ENCODE peak calls at places on chromosomes 6 and 20, in four cellular contexts. O is sigmoid colon, H is H9, U is SJSA1. E is an unnamed sample. For H3K4me1, the result is how much of the 10 kb centered on the place peaks cover.

GRCh38 chr20:53623454-53624206 is 30.0 kb upstream of the ZNF217 start:
- DNase-seq in O (peak), H (peak), U (peak), E (peak)

GRCh38 chr6:105429676-105430075 is 26.8 kb upstream of the PREP start:
- DNase-seq in O (no peak), H (no peak), U (no peak), E (no peak)

GRCh38 chr6:152124432-152125074 is 317.1 kb downstream of the ESR1 start:
- DNase-seq in O (no peak), H (no peak), U (peak), E (peak)

GRCh38 chr6:5422321-5422915 is 161.1 kb downstream of the FARS2 start:
- DNase-seq in O (no peak), H (peak), U (peak), E (peak)

GRCh38 chr6:75449625-75450206 is 43.9 kb downstream of the FILIP1 start:
- DNase-seq in O (no peak), H (no peak), U (peak), E (no peak)

GRCh38 chr20:52230406-52230805 is 38.8 kb upstream of the ZFP64 start:
- DNase-seq in O (no peak), H (no peak), U (no peak), E (peak)

GRCh38 chr6:157631388-157631787 is 191.7 kb upstream of the SNX9 start:
- DNase-seq in O (peak), H (no peak), U (no peak), E (no peak)

GRCh38 chr20:46568570-46569129 is 18.2 kb upstream of the OCSTAMP start:
- DNase-seq in O (peak), H (no peak), U (peak), E (peak)

GRCh38 chr6:13194852-13195251 is 133.5 kb downstream of the TBC1D7 start:
- DNase-seq in O (no peak), H (peak), U (peak), E (peak)

GRCh38 chr20:59023616-59024015 is 4.4 kb downstream of the TUBB1 start:
- DNase-seq in O (no peak), H (no peak), U (no peak), E (no peak)

GRCh38 chr6:84220809-84221409 is 6.5 kb downstream of the CEP162 start:
- DNase-seq in O (no peak), H (no peak), U (peak), E (no peak)

GRCh38 chr6:3766219-3766618 is 14.7 kb upstream of the PXDC1 start:
- DNase-seq in O (no peak), H (no peak), U (peak), E (peak)

GRCh38 chr6:138765896-138766487 is 7.6 kb upstream of the CCDC28A start:
- DNase-seq in O (no peak), H (no peak), U (peak), E (peak)

GRCh38 chr6:105568121-105568520 is 165.2 kb upstream of the PREP start:
- DNase-seq in O (no peak), H (no peak), U (no peak), E (no peak)

GRCh38 chr20:36579996-36580545 is 6.7 kb downstream of the TGIF2 start:
- DNase-seq in O (no peak), H (no peak), U (no peak), E (no peak)

GRCh38 chr6:144744720-144745119 is 459.6 kb downstream of the UTRN start:
- DNase-seq in O (no peak), H (no peak), U (no peak), E (no peak)

GRCh38 chr6:130843575-130844320 is 16.5 kb downstream of the SMLR1 start:
- DNase-seq in O (no peak), H (no peak), U (peak), E (peak)

GRCh38 chr6:12024715-12025434 is 12.8 kb downstream of the HIVEP1 start:
- DNase-seq in O (no peak), H (no peak), U (peak), E (no peak)

GRCh38 chr20:13443690-13444089 is 195.0 kb downstream of the TASP1 start:
- DNase-seq in O (no peak), H (no peak), U (no peak), E (peak)

GRCh38 chr6:130412556-130413290 is 46.9 kb downstream of the TMEM200A start:
- DNase-seq in O (no peak), H (no peak), U (no peak), E (no peak)

GRCh38 chr6:34234667-34235604 is 1.7 kb upstream of the HMGA1 start:
- DNase-seq in O (peak), H (peak), U (no peak), E (no peak)

GRCh38 chr6:129696028-129696418 is 14.0 kb downstream of the ARHGAP18 start:
- DNase-seq in O (no peak), H (no peak), U (no peak), E (no peak)

GRCh38 chr20:39269031-39269461 is 306.9 kb downstream of the DHX35 start:
- DNase-seq in O (peak), H (peak), U (no peak), E (peak)

GRCh38 chr6:453152-453551 is 61.6 kb downstream of the IRF4 start:
- DNase-seq in O (peak), H (peak), U (no peak), E (peak)

GRCh38 chr20:20073851-20074252 is 21.5 kb downstream of the CFAP61 start:
- DNase-seq in O (no peak), H (no peak), U (no peak), E (peak)

GRCh38 chr20:62387219-62387913 is 463 bp downstream of the RPS21 start:
- DNase-seq in O (no peak), H (no peak), U (no peak), E (no peak)

GRCh38 chr6:4180653-4181255 is 45.4 kb upstream of the ECI2 start:
- DNase-seq in O (no peak), H (no peak), U (no peak), E (peak)

GRCh38 chr6:134029495-134030455 is 22.6 kb downstream of the SLC2A12 start:
- DNase-seq in O (no peak), H (no peak), U (peak), E (no peak)

GRCh38 chr20:36398515-36398914 is 92.4 kb downstream of the DLGAP4 start:
- DNase-seq in O (no peak), H (no peak), U (no peak), E (no peak)

GRCh38 chr20:15889073-15889923 is 684.0 kb downstream of the KIF16B start:
- DNase-seq in O (no peak), H (no peak), U (no peak), E (peak)

GRCh38 chr6:142833054-142833453 is 111.9 kb downstream of the HIVEP2 start:
- DNase-seq in O (no peak), H (no peak), U (peak), E (no peak)

GRCh38 chr6:35724471-35724870 is 12.4 kb upstream of the ARMC12 start:
- DNase-seq in O (no peak), H (no peak), U (no peak), E (no peak)

GRCh38 chr6:35725081-35725708 is 11.6 kb upstream of the ARMC12 start:
- DNase-seq in O (no peak), H (no peak), U (no peak), E (no peak)

GRCh38 chr6:35724059-35724458 is 12.8 kb upstream of the ARMC12 start:
- DNase-seq in O (no peak), H (no peak), U (no peak), E (no peak)

GRCh38 chr6:35727206-35727934 is 9.5 kb upstream of the ARMC12 start:
- DNase-seq in O (peak), H (peak), U (peak), E (peak)

DNA sequence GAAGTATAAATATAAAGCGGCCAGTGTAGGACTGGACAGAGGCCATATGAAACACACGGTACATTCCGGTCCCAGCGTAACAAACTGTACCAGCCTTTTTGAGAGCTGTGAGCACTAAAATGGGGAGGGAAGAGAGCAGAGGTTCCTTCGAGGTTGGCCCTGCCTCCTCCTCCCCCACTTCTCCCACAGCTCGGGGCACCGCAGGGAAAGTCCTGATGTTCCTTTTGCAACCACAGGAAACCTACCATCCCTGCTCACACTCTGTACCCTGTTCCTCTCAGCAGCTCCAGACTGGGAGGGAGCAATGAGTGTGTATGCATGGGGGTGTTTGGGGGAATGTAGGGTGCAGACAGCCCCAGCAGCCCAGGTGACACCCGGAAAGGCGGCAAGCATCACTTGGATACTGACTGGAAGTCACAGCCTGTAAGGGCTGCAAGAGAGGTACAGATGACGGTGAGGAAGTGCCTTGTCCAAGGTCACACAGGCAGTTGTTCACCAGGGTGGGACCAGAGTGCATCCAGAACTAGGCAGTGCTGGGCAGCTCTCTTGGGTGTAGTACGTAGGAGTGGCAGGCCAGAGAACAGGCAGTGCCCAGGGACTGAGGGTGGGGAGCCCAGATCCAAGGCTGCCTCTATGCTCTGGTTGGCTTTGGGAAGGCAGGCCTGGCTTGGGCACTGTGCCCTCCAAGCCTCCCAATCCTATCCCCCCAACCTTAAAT is 11.0 kb upstream of the ARMC12 start:
- DNase-seq in O (peak), H (no peak), U (no peak), E (no peak)
- H3K4me1 ChIP-seq in O (half or more), H (under half), U (under half), E (under half)

DNA sequence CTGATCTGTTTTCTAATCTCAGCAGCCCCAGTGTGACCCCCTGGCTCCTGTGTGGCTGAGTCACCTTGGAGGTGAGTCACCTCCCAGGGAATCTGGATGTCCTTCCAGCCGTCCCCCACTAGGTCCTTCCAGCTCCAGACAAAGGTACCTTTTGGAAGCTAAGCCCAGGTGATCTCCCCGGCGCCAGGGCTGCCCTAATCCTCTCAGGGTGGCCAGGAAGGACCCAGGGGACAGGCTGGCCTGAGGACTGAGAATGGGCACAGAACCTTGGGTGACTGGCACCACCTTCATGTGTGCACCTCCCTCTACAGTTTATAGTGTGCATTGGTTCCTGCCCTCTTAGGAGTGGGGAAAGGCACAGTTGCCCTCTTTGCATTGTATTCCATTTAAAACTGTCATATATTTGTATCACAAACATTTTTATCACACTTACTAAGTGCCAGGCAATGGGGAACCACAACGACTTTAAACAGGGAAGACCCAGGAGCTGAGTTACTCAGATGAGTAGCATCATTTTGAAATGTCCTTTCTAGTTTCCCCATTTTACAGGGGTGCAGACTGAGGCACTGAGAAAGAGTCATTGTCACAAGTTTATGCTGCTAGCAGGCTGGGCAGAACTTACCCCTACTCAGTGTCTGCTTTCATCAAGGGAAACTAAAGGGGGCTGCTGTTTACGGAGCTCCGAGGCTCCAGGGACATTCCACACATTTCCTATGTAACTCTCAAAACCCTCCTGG is 2.6 kb upstream of the BPIFB4 start:
- DNase-seq in O (no peak), H (no peak), U (no peak), E (no peak)
- H3K4me1 ChIP-seq in O (under half), H (under half), U (under half), E (under half)

GRCh38 chr6:38688579-38689087 is 14.3 kb downstream of the GLO1 start:
- DNase-seq in O (no peak), H (no peak), U (no peak), E (no peak)

GRCh38 chr6:38684904-38685303 is 18.0 kb downstream of the GLO1 start:
- DNase-seq in O (no peak), H (no peak), U (no peak), E (no peak)

GRCh38 chr6:38687043-38687353 is 15.9 kb downstream of the GLO1 start:
- DNase-seq in O (no peak), H (no peak), U (no peak), E (no peak)

GRCh38 chr6:38687549-38687948 is 15.4 kb downstream of the GLO1 start:
- DNase-seq in O (no peak), H (no peak), U (no peak), E (no peak)

DNA sequence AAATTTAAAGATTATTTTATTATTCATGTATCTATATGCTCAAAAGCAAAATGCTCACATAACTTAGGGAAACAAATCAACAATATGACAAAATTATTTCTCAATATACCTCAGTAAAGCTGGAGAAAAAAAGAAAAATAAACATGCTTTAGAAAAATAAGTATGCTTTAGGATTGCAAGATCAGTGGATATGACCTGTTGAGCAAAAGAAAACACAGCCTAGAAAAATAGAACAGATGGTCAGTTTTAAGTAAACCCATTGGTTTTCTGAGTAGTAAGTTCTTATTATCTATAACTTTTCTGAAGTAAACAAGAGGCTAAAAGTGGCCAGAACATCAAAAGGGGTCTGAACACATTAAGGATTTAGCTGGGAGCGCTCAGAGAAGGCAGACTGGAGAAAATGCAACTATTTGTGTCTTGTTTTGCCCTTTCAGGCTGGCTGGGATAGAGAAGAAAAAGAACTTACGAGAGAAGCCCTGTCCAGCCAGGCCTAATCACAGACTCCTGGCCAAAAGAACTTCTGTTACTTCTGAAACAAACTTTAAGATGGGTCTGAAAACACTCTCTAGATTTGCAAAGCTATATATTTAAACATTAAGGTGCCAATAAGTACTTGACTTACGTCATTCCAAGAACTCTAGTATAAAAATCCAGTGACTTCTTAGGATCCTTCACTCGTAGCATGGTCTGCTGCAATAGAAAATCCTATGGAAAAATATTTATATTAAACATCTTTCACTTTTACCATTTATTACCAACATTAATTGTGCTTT is 16.5 kb downstream of the GLO1 start:
- DNase-seq in O (no peak), H (no peak), U (no peak), E (no peak)
- H3K4me1 ChIP-seq in O (under half), H (under half), U (under half), E (under half)

GRCh38 chr20:22374678-22375590 is 209.4 kb downstream of the FOXA2 start:
- DNase-seq in O (no peak), H (no peak), U (peak), E (peak)
- H3K4me1 ChIP-seq in O (under half), H (under half), U (half or more), E (half or more)

DNA sequence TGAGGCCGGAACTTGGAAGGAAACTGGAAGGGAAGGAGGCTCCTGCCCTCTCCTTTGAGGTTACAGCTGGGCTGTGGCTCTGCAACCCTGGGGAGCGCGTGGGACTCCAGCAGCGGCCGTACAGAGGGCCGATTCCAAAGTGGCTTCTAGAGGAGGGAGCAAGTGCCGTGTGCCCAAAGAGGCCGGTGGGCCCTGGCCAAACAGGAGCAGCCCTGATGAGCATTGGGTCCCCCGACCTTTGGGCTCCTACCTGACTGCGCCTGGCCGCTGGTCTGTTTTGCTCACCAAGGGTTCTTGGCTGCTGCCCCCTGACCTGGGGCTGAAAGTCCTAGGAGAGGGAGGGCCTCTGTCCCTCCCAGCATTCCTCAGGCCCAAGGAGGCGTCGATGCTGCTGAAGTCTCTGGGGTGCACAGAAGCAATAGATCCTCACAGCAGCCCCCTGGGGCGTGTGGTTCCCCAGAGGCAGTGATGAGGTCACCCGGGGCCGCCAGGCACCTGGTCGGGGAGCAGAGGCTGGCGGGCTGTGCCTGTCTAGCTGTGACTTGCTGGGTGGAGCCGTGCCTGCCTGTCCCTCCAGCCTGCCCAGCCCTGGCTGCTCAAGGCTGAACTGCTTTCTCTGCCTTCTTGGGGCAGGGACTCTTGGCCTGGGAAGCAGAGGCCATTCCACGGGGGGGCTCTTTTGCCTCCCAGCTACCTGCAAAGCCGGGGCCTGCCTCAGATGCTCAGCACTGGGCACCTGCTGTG is 9.8 kb downstream of the RBM38 start:
- DNase-seq in O (peak), H (no peak), U (no peak), E (peak)
- H3K4me1 ChIP-seq in O (half or more), H (under half), U (under half), E (half or more)

GRCh38 chr6:44257007-44257752 is at the start of gene SLC35B2:
- DNase-seq in O (peak), H (peak), U (peak), E (peak)
- H3K4me1 ChIP-seq in O (under half), H (under half), U (under half), E (under half)

GRCh38 chr20:48785801-48786200 is 42.0 kb downstream of the PREX1 start:
- DNase-seq in O (no peak), H (no peak), U (no peak), E (no peak)

GRCh38 chr20:48783533-48784272 is 44.1 kb downstream of the PREX1 start:
- DNase-seq in O (no peak), H (no peak), U (peak), E (no peak)

GRCh38 chr20:48786916-48787676 is 40.7 kb downstream of the PREX1 start:
- DNase-seq in O (no peak), H (no peak), U (no peak), E (no peak)

GRCh38 chr20:48784273-48784641 is 43.5 kb downstream of the PREX1 start:
- DNase-seq in O (no peak), H (no peak), U (peak), E (no peak)

DNA sequence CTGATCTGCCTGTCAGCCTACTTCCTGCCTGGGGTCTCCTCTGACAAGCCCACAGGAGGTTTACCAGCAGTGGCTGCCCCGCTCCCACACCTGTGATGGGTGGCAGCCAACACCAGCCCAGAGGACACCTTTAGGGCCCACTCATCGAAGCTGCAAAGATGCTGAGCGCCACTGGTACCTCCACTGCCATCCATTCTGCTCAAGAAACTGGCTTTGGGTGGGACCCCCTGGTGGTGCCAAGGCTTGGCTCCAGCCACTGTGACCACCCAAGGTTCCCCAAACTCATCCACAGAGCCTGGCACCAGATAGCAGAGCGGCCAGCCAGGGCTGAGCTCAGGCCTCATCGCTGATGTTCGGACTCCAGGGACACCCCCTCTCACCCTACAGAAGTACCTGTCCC is 42.5 kb downstream of the PREX1 start:
- DNase-seq in O (peak), H (no peak), U (no peak), E (no peak)
- H3K4me1 ChIP-seq in O (under half), H (under half), U (under half), E (under half)